ENCODE peak calls at places on chromosome 12, in nine cellular contexts. U is activated CD8-positive, alpha-beta T cell treated with anti-CD3 and anti-CD28 coated beads for 36 hours; O is NCI-H510A; X is LHCN-M2; A is activated CD4-positive, CD25-positive, alpha-beta regulatory T cell treated with anti-CD3 and anti-CD28 coated beads, Interleukin-2, amount 50 U/mL, for 72 hours; H is NCI-H1105 treated with DMSO at 0.1 percent for 48 hours; J is neural progenitor cell; W is progenitor cell of endocrine pancreas; D is stimulated activated CD4-positive, alpha-beta T cell treated with anti-CD3 and anti-CD28 coated beads, Interleukin-2, amount 100 ng/mL, for 24 hours. Q is an unnamed sample.

GRCh38 chr12:122517877-122518276 is 8.9 kb downstream of the RSRC2 start:
- DNase-seq in O (no peak), X (peak), J (no peak), D (no peak), A (no peak), H (no peak), W (no peak), U (no peak), Q (peak)

GRCh38 chr12:58919271-58920101 is 818 bp downstream of the LRIG3 start:
- DNase-seq in A (no peak), U (no peak), H (no peak), O (no peak), J (peak), W (no peak), D (no peak), X (peak), Q (no peak)

GRCh38 chr12:121579190-121579791 is 1.5 kb downstream of the KDM2B start:
- DNase-seq in J (peak), D (peak), A (peak), W (peak), O (no peak), U (peak), H (peak), X (peak), Q (peak)

GRCh38 chr12:109736552-109737108 is 23.0 kb downstream of the FAM222A start:
- DNase-seq in J (peak), W (peak), H (no peak), U (peak), A (peak), O (no peak), X (peak), D (no peak), Q (peak)

GRCh38 chr12:122336015-122336946 is 70.0 kb upstream of the VPS33A start:
- DNase-seq in W (no peak), U (peak), D (peak), A (no peak), J (peak), X (peak), O (peak), H (peak), Q (no peak)

GRCh38 chr12:78802593-78802992 is 62.0 kb upstream of the SYT1 start:
- DNase-seq in O (no peak), H (no peak), W (no peak), U (no peak), A (no peak), J (no peak), X (peak), D (no peak), Q (peak)

GRCh38 chr12:119751961-119752360 is 84.0 kb downstream of the PRKAB1 start:
- DNase-seq in U (no peak), X (no peak), A (no peak), J (no peak), H (no peak), D (no peak), W (no peak), O (no peak), Q (no peak)

GRCh38 chr12:13135336-13136178 is 32.1 kb upstream of the GSG1 start:
- DNase-seq in J (no peak), O (no peak), D (no peak), X (peak), U (no peak), W (no peak), H (no peak), A (no peak), Q (peak)

GRCh38 chr12:74957636-74958035 is 252.0 kb downstream of the KCNC2 start:
- DNase-seq in O (no peak), U (no peak), H (no peak), X (no peak), W (no peak), D (no peak), J (no peak), A (no peak), Q (no peak)

GRCh38 chr12:124551268-124552144 is 15.9 kb downstream of the NCOR2 start:
- DNase-seq in U (peak), D (no peak), O (peak), H (peak), X (no peak), W (no peak), A (no peak), J (peak), Q (peak)

GRCh38 chr12:51326762-51327439 is 2.9 kb upstream of the BIN2 start:
- DNase-seq in H (no peak), O (no peak), A (no peak), X (peak), U (no peak), D (no peak), J (no peak), W (no peak), Q (peak)

GRCh38 chr12:19288603-19289244 is 150.6 kb upstream of the AEBP2 start:
- DNase-seq in W (no peak), A (no peak), O (no peak), X (peak), D (no peak), H (peak), J (peak), U (no peak), Q (no peak)

GRCh38 chr12:11752403-11753150 is 103.1 kb downstream of the ETV6 start:
- DNase-seq in D (no peak), O (no peak), U (no peak), W (no peak), A (no peak), H (no peak), J (no peak), X (no peak), Q (no peak)

GRCh38 chr12:24394246-24394645 is 444.8 kb upstream of the SOX5 start:
- DNase-seq in H (no peak), J (no peak), U (no peak), X (no peak), A (no peak), O (no peak), W (no peak), D (no peak), Q (no peak)

GRCh38 chr12:503111-503761 is 43.5 kb downstream of the B4GALNT3 start:
- DNase-seq in H (no peak), J (no peak), U (no peak), D (no peak), O (peak), A (no peak), W (peak), X (peak), Q (peak)

GRCh38 chr12:42298887-42299286 is 27.0 kb downstream of the ZCRB1 start:
- DNase-seq in H (no peak), J (no peak), X (no peak), W (no peak), U (no peak), O (no peak), D (no peak), A (no peak), Q (no peak)

GRCh38 chr12:5945071-5946008 is at the start of gene ANO2:
- DNase-seq in O (no peak), A (no peak), W (peak), U (no peak), D (no peak), X (no peak), J (peak), H (peak), Q (peak)

Q was measured in islet precursor cell.